ENCODE peak calls at places on chromosomes 2 and 18, in six cellular contexts. P is Ammon's horn; D is H7; V is midbrain; W is activated naive CD4-positive, alpha-beta T cell treated with anti-CD3 and anti-CD28 coated beads for 36 hours; C is RWPE1. Z is an unnamed sample.

GRCh38 chr2:3399829-3400228 is 20.3 kb downstream of the TRAPPC12 start:
- DNase-seq in P (peak), D (peak), V (peak), W (no peak), C (no peak), Z (no peak)

GRCh38 chr18:46246101-46246500 is 141.9 kb downstream of the HAUS1 start:
- DNase-seq in P (no peak), D (peak), V (no peak), W (no peak), C (no peak), Z (no peak)

GRCh38 chr2:101517753-101518152 is 42.8 kb upstream of the RFX8 start:
- DNase-seq in P (no peak), D (no peak), V (no peak), W (no peak), C (peak), Z (no peak)

GRCh38 chr18:3458952-3459853 is 9.2 kb downstream of the TGIF1 start:
- DNase-seq in P (peak), D (no peak), V (peak), W (peak), C (peak), Z (no peak)

GRCh38 chr2:169141713-169142352 is 72.5 kb downstream of the DHRS9 start:
- DNase-seq in P (peak), D (peak), V (peak), W (peak), C (peak), Z (peak)

GRCh38 chr2:121242175-121242875 is 42.7 kb downstream of the TFCP2L1 start:
- DNase-seq in P (no peak), D (no peak), V (no peak), W (no peak), C (no peak), Z (no peak)

GRCh38 chr2:69798466-69798908 is 31.0 kb upstream of the GMCL1 start:
- DNase-seq in P (peak), D (no peak), V (no peak), W (no peak), C (peak), Z (peak)

GRCh38 chr18:54215069-54215468 is 9.4 kb downstream of the MBD2 start:
- DNase-seq in P (no peak), D (no peak), V (no peak), W (no peak), C (no peak), Z (no peak)

GRCh38 chr2:38935568-38936172 is 46.0 kb downstream of the ARHGEF33 start:
- DNase-seq in P (no peak), D (no peak), V (no peak), W (no peak), C (no peak), Z (peak)

GRCh38 chr2:231583982-231584381 is 8.7 kb upstream of the TEX44 start:
- DNase-seq in P (no peak), D (peak), V (no peak), W (no peak), C (no peak), Z (peak)

GRCh38 chr18:74252032-74252380 is 39.8 kb downstream of the CYB5A start:
- DNase-seq in P (no peak), D (no peak), V (no peak), W (peak), C (no peak), Z (no peak)

GRCh38 chr2:41199320-41199719 is 747.4 kb upstream of the SLC8A1 start:
- DNase-seq in P (no peak), D (no peak), V (no peak), W (no peak), C (no peak), Z (no peak)

GRCh38 chr2:134120160-134120717 is 133.6 kb upstream of the MGAT5 start:
- DNase-seq in P (no peak), D (no peak), V (no peak), W (no peak), C (peak), Z (peak)

GRCh38 chr2:207166039-207166348 is 246 bp upstream of the KLF7 start:
- DNase-seq in P (peak), D (peak), V (peak), W (peak), C (peak), Z (peak)

GRCh38 chr2:28325173-28325566 is 67.5 kb upstream of the FOSL2 start:
- DNase-seq in P (no peak), D (peak), V (no peak), W (no peak), C (no peak), Z (no peak)

GRCh38 chr2:190947711-190948251 is 66.2 kb downstream of the STAT1 start:
- DNase-seq in P (no peak), D (no peak), V (no peak), W (peak), C (peak), Z (peak)

GRCh38 chr2:96685592-96686459 is 43.3 kb downstream of the FER1L5 start:
- DNase-seq in P (no peak), D (peak), V (no peak), W (no peak), C (no peak), Z (peak)

GRCh38 chr2:130756041-130756720 is 841 bp downstream of the AMER3 start:
- DNase-seq in P (no peak), D (peak), V (no peak), W (peak), C (peak), Z (peak)

GRCh38 chr2:101803128-101803527 is 105.6 kb downstream of the MAP4K4 start:
- DNase-seq in P (no peak), D (no peak), V (no peak), W (no peak), C (peak), Z (no peak)

GRCh38 chr2:30756051-30756719 is 51.1 kb downstream of the CAPN13 start:
- DNase-seq in P (no peak), D (no peak), V (no peak), W (no peak), C (peak), Z (peak)

GRCh38 chr2:130365075-130365474 is 9.2 kb downstream of the PTPN18 start:
- DNase-seq in P (no peak), D (no peak), V (no peak), W (no peak), C (no peak), Z (no peak)

GRCh38 chr2:160909781-160910242 is 250.4 kb upstream of the TANK start:
- DNase-seq in P (peak), D (no peak), V (no peak), W (no peak), C (no peak), Z (no peak)

GRCh38 chr2:202718614-202719013 is 83.8 kb downstream of the FAM117B start:
- DNase-seq in P (no peak), D (no peak), V (no peak), W (no peak), C (peak), Z (peak)

GRCh38 chr2:23429036-23429435 is 44.1 kb downstream of the KLHL29 start:
- DNase-seq in P (no peak), D (no peak), V (no peak), W (no peak), C (no peak), Z (peak)

GRCh38 chr2:228469721-228470120 is 288.2 kb upstream of the SPHKAP start:
- DNase-seq in P (no peak), D (no peak), V (no peak), W (no peak), C (no peak), Z (no peak)

Z was measured in islet precursor cell.